ENCODE peak calls at places on chromosomes 5 and 9, in ten cellular contexts. Q is cardiac muscle cell, A is ovary, X is left ventricle myocardium inferior, Y is esophagus squamous epithelium, K is BJ, T is heart left ventricle, P is mammary epithelial cell, W is osteoblast, M is colonic mucosa. H is an unnamed sample.

GRCh38 chr5:93057311-93057710 is 523.7 kb downstream of the NR2F1-AS1 start:
- DNase-seq in Q (no peak), A (no peak), X (no peak), Y (no peak), K (no peak), T (no peak), P (no peak), W (no peak), M (no peak), H (no peak)

GRCh38 chr9:75601280-75601679 is 289.2 kb upstream of the PCSK5 start:
- DNase-seq in Q (peak), A (no peak), X (no peak), Y (no peak), K (no peak), T (no peak), P (peak), W (no peak), M (no peak), H (no peak)

GRCh38 chr5:119743927-119744326 is 114.6 kb downstream of the FAM170A start:
- DNase-seq in Q (peak), A (no peak), X (no peak), Y (no peak), K (no peak), T (no peak), P (peak), W (no peak), M (peak), H (peak)

GRCh38 chr9:135772056-135773042 is 70.4 kb downstream of the KCNT1 start:
- DNase-seq in Q (no peak), A (no peak), X (no peak), Y (no peak), K (no peak), T (no peak), P (no peak), W (no peak), M (no peak), H (no peak)

GRCh38 chr9:121550569-121551512 is 51.2 kb upstream of the GGTA1 start:
- DNase-seq in Q (peak), A (peak), X (peak), Y (no peak), K (no peak), T (peak), P (peak), W (peak), M (peak), H (peak)

GRCh38 chr5:41785061-41785460 is 85.2 kb downstream of the OXCT1 start:
- DNase-seq in Q (no peak), A (no peak), X (no peak), Y (no peak), K (no peak), T (no peak), P (no peak), W (no peak), M (no peak), H (no peak)

GRCh38 chr9:77648458-77649108 is 461 bp upstream of the GNA14 start:
- DNase-seq in Q (peak), A (peak), X (peak), Y (no peak), K (no peak), T (peak), P (peak), W (peak), M (peak), H (no peak)

GRCh38 chr9:134748637-134749036 is 107.0 kb downstream of the COL5A1 start:
- DNase-seq in Q (no peak), A (no peak), X (no peak), Y (no peak), K (no peak), T (no peak), P (no peak), W (no peak), M (no peak), H (no peak)

GRCh38 chr5:129377504-129377903 is 82.6 kb upstream of the ADAMTS19 start:
- DNase-seq in Q (peak), A (no peak), X (no peak), Y (no peak), K (no peak), T (no peak), P (no peak), W (no peak), M (peak), H (peak)

GRCh38 chr5:65394078-65394477 is 87.6 kb downstream of the ADAMTS6 start:
- DNase-seq in Q (no peak), A (peak), X (peak), Y (no peak), K (peak), T (peak), P (peak), W (peak), M (no peak), H (no peak)

GRCh38 chr5:156640751-156641241 is 209.3 kb upstream of the PPP1R2B start:
- DNase-seq in Q (no peak), A (no peak), X (no peak), Y (no peak), K (peak), T (no peak), P (no peak), W (no peak), M (no peak), H (no peak)

GRCh38 chr5:94621763-94622162 is 3.3 kb downstream of the SLF1 start:
- DNase-seq in Q (no peak), A (no peak), X (no peak), Y (no peak), K (no peak), T (no peak), P (no peak), W (no peak), M (no peak), H (no peak)

GRCh38 chr9:128722380-128723351 is 1.3 kb downstream of the ZDHHC12 start:
- DNase-seq in Q (no peak), A (no peak), X (no peak), Y (no peak), K (no peak), T (no peak), P (no peak), W (peak), M (no peak), H (no peak)

GRCh38 chr5:43063731-43064171 is 23.6 kb upstream of the ANXA2R start:
- DNase-seq in Q (no peak), A (peak), X (no peak), Y (no peak), K (no peak), T (no peak), P (no peak), W (peak), M (no peak), H (no peak)
- H3K4me3 ChIP-seq in Q (no peak), A (no peak), X (peak), Y (no peak), K (no peak), T (no peak), P (no peak), W (peak), M (no peak), H (no peak)

GRCh38 chr5:157858527-157859226 is at the start of gene CLINT1:
- DNase-seq in Q (peak), A (peak), X (peak), Y (peak), K (no peak), T (peak), P (peak), W (peak), M (peak), H (peak)
- TF ChIP-seq CTCF in Q (no peak), A (no peak), X (no peak), Y (no peak), K (no peak), T (no peak), P (no peak), W (no peak), M (no peak), H (no peak)

GRCh38 chr5:67095346-67095871 is 101.2 kb downstream of the CD180 start:
- DNase-seq in Q (no peak), A (peak), X (peak), Y (no peak), K (no peak), T (peak), P (peak), W (no peak), M (peak), H (no peak)
- H3K4me3 ChIP-seq in Q (no peak), A (peak), X (peak), Y (no peak), K (no peak), T (no peak), P (no peak), W (peak), M (no peak), H (no peak)

DNA sequence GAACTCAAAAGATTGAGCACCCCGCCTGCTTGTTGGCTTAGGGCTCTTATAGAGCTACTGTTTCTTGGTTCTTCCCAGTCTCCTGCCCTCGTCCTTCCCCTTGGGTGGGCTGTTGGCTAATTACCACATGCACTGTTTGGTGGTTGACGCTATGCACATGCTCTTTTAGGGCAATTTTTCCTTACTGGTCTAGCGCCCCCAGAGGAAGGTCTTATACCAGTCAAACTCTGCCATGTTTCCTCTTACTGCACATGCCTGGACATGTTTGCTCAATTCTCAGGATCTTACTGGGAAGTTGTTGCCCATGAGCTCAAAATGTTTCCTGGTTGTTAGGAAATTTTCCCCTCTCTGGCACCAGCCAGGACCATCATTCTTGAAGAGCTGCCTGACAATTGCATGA is 101.9 kb downstream of the SLC28A3 start:
- DNase-seq in Q (no peak), A (no peak), X (no peak), Y (no peak), K (no peak), T (no peak), P (peak), W (no peak), M (no peak), H (no peak)
- TF ChIP-seq CTCF in Q (peak), A (no peak), X (no peak), Y (no peak), K (no peak), T (no peak), P (peak), W (no peak), M (no peak), H (peak)

GRCh38 chr5:16934669-16935068 is 1.4 kb downstream of the MYO10 start:
- DNase-seq in Q (peak), A (no peak), X (no peak), Y (no peak), K (no peak), T (no peak), P (peak), W (peak), M (no peak), H (no peak)

GRCh38 chr5:16931334-16932110 is 4.6 kb downstream of the MYO10 start:
- DNase-seq in Q (peak), A (no peak), X (no peak), Y (no peak), K (no peak), T (no peak), P (no peak), W (peak), M (peak), H (no peak)

GRCh38 chr5:16934123-16934522 is 2.0 kb downstream of the MYO10 start:
- DNase-seq in Q (peak), A (peak), X (peak), Y (no peak), K (no peak), T (peak), P (peak), W (peak), M (peak), H (peak)

GRCh38 chr5:16932401-16932800 is 3.7 kb downstream of the MYO10 start:
- DNase-seq in Q (no peak), A (no peak), X (no peak), Y (no peak), K (no peak), T (no peak), P (no peak), W (peak), M (peak), H (no peak)

DNA sequence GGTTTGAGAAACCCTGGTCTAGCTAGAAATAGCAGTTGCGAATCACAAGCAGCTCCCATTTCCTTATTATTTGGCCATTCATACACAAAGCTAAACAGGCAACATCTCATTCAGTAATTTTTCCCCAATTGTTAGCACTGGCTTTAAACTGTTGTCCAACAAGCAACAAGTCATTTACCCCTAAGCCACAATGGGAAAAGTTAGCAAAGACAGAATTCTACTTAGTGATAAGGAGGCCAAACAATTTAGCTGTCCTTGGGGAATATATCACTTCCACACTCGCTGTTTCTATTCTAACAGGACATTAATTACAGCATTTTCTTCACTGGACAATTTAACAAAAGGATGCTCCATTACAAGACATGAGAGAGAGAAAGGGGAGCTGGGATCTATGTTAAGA is 2.8 kb downstream of the MYO10 start:
- DNase-seq in Q (no peak), A (no peak), X (no peak), Y (no peak), K (no peak), T (no peak), P (no peak), W (peak), M (no peak), H (no peak)
- H3K4me3 ChIP-seq in Q (no peak), A (no peak), X (peak), Y (no peak), K (peak), T (no peak), P (peak), W (peak), M (peak), H (no peak)

DNA sequence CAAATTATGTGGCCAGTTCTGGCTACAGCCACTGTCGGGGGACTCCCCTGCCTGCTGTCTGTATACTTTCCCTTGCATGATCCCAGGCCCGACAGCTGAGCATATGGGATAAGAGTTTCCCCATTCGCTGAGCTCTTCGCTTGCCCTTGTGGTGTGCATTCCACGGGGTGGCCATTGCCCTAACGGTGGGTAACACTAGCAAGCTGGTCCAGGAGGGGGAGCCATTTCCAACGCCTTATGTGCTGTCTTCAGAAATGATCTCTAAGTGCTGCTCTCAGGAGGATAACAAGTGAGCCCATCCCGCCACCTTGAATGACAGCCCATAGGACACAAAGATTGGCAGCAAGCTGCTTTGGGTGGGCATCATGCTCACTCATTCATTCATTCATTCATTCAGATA is 190.9 kb downstream of the FSTL4 start:
- DNase-seq in Q (peak), A (no peak), X (no peak), Y (no peak), K (no peak), T (no peak), P (no peak), W (no peak), M (no peak), H (peak)
- TF ChIP-seq CTCF in Q (peak), A (no peak), X (peak), Y (no peak), K (peak), T (peak), P (no peak), W (peak), M (no peak), H (peak)

GRCh38 chr5:68289576-68289975 is 74.0 kb downstream of the PIK3R1 start:
- DNase-seq in Q (no peak), A (no peak), X (no peak), Y (no peak), K (no peak), T (no peak), P (no peak), W (no peak), M (no peak), H (no peak)
- H3K4me3 ChIP-seq in Q (peak), A (peak), X (peak), Y (no peak), K (peak), T (peak), P (no peak), W (no peak), M (no peak), H (peak)

GRCh38 chr5:149452665-149453617 is 73.8 kb upstream of the IL17B start:
- DNase-seq in Q (no peak), A (peak), X (peak), Y (no peak), K (peak), T (peak), P (peak), W (peak), M (peak), H (no peak)
- TF ChIP-seq CTCF in Q (peak), A (no peak), X (no peak), Y (no peak), K (peak), T (no peak), P (no peak), W (peak), M (no peak), H (no peak)

H was measured in GM12865.